ENCODE peak calls at places on chromosomes 16 and 17, in five cellular contexts. O, Y, B, P and H are unnamed samples.

GRCh38 chr17:79560527-79560926 is 50.3 kb downstream of the RBFOX3 start:
- DNase-seq in P (no peak), Y (no peak), O (no peak), B (no peak), H (no peak)

GRCh38 chr16:49866533-49867155 is 10.7 kb upstream of the ZNF423 start:
- DNase-seq in P (no peak), O (no peak), Y (peak; percentile 45), B (no peak), H (no peak)

GRCh38 chr16:47013910-47014309 is 40.4 kb upstream of the DNAJA2 start:
- DNase-seq in Y (no peak), O (no peak), P (no peak), B (no peak), H (no peak)

GRCh38 chr16:84965428-84966149 is 45.7 kb downstream of the ZDHHC7 start:
- DNase-seq in B (no peak), P (no peak), O (no peak), Y (no peak), H (no peak)

GRCh38 chr17:77388384-77389306 is 247.9 kb downstream of the SEC14L1 start:
- DNase-seq in O (no peak), B (no peak), Y (no peak), P (no peak), H (no peak)

GRCh38 chr17:55340726-55341125 is 76.0 kb downstream of the HLF start:
- DNase-seq in P (no peak), O (no peak), B (no peak), Y (no peak), H (no peak)

GRCh38 chr16:78906135-78906534 is 694.4 kb downstream of the MAF start:
- DNase-seq in O (no peak), Y (no peak), P (no peak), B (no peak), H (no peak)

GRCh38 chr16:11136600-11136999 is 119.4 kb downstream of the SOCS1 start:
- DNase-seq in B (no peak), Y (no peak), O (no peak), P (no peak), H (peak; percentile 47)

GRCh38 chr17:71802663-71803062 is 318.2 kb upstream of the SOX9 start:
- DNase-seq in O (no peak), Y (no peak), B (no peak), P (no peak), H (no peak)

GRCh38 chr17:323721-324139 is 28.9 kb downstream of the RPH3AL start:
- DNase-seq in B (no peak), Y (no peak), P (no peak), O (peak; percentile 59), H (no peak)

GRCh38 chr16:84182104-84182503 is 4.8 kb downstream of the TAF1C start:
- DNase-seq in O (no peak), Y (no peak), B (no peak), P (no peak), H (no peak)

GRCh38 chr17:17709815-17710321 is 28.6 kb downstream of the RAI1 start:
- DNase-seq in Y (no peak), B (no peak), O (no peak), P (no peak), H (no peak)

GRCh38 chr16:21218135-21218534 is 6.8 kb upstream of the ZP2 start:
- DNase-seq in B (no peak), Y (no peak), O (no peak), P (no peak), H (no peak)

GRCh38 chr16:78102122-78102660 is 2.7 kb downstream of the WWOX start:
- DNase-seq in Y (no peak), O (no peak), P (no peak), B (no peak), H (no peak)

GRCh38 chr17:81513669-81514484 is 1.3 kb upstream of the ACTG1 start:
- DNase-seq in Y (peak; percentile 60), O (peak; percentile 86), B (no peak), P (peak; percentile 68), H (peak; percentile 74)

GRCh38 chr16:2500634-2500936 is 13.2 kb upstream of the ATP6V0C start:
- DNase-seq in Y (no peak), O (no peak), B (no peak), P (no peak), H (no peak)

GRCh38 chr16:14035092-14035491 is 36.0 kb upstream of the MRTFB start:
- DNase-seq in B (no peak), O (no peak), Y (no peak), P (no peak), H (no peak)

GRCh38 chr17:68783861-68784260 is 171.3 kb downstream of the ABCA8 start:
- DNase-seq in Y (peak; percentile 5), B (no peak), O (no peak), P (no peak), H (no peak)

GRCh38 chr16:72244853-72245252 is 72.9 kb upstream of the PMFBP1 start:
- DNase-seq in Y (no peak), P (no peak), B (no peak), O (no peak), H (no peak)

GRCh38 chr17:30235386-30236296 is at the start of gene SLC6A4:
- DNase-seq in P (no peak), B (peak; percentile 45), Y (no peak), O (no peak), H (no peak)

GRCh38 chr17:16870253-16871245 is 101.4 kb downstream of the TNFRSF13B start:
- DNase-seq in O (peak; percentile 48), B (no peak), Y (no peak), P (no peak), H (no peak)

GRCh38 chr16:89822188-89823086 is 5.8 kb upstream of the SPIRE2 start:
- DNase-seq in O (no peak), Y (peak; percentile 23), P (no peak), B (no peak), H (no peak)

GRCh38 chr16:71623597-71623996 is 2.4 kb upstream of the MARVELD3 start:
- DNase-seq in B (peak; percentile 34), O (no peak), P (no peak), Y (no peak), H (no peak)

GRCh38 chr17:83195330-83196087 is 116.1 kb downstream of the METRNL start:
- DNase-seq in P (no peak), Y (no peak), O (peak; percentile 72), B (no peak), H (no peak)

GRCh38 chr17:79831367-79832210 is 7.7 kb downstream of the CBX4 start:
- DNase-seq in O (peak; percentile 82), B (no peak), Y (peak; percentile 74), P (no peak), H (no peak)

GRCh38 chr16:28585674-28586073 is 11.2 kb downstream of the SULT1A2 start:
- DNase-seq in B (no peak), O (no peak), Y (no peak), P (no peak), H (no peak)

GRCh38 chr16:48522041-48522440 is 87.9 kb downstream of the N4BP1 start:
- DNase-seq in Y (no peak), O (no peak), P (no peak), B (no peak), H (no peak)

GRCh38 chr17:48153711-48154642 is 46.4 kb downstream of the SNX11 start:
- DNase-seq in O (no peak), P (peak; percentile 54), Y (peak; percentile 22), B (peak; percentile 32), H (peak; percentile 11)

GRCh38 chr17:82414548-82415281 is 3.4 kb upstream of the HEXD start:
- DNase-seq in B (peak; percentile 79), Y (peak; percentile 74), P (peak; percentile 50), O (peak; percentile 86), H (peak; percentile 80)

GRCh38 chr17:31825961-31826691 is 32.9 kb downstream of the COPRS start:
- DNase-seq in P (peak; percentile 34), O (no peak), Y (no peak), B (no peak), H (no peak)

GRCh38 chr17:37047631-37048104 is 98.9 kb downstream of the AATF start:
- DNase-seq in P (peak; percentile 80), Y (peak; percentile 86), O (peak; percentile 83), B (peak; percentile 76), H (peak; percentile 80)

GRCh38 chr16:85006639-85007038 is 4.7 kb downstream of the ZDHHC7 start:
- DNase-seq in B (no peak), P (peak; percentile 32), O (no peak), Y (no peak), H (no peak)

GRCh38 chr17:13001991-13002615 is 15.7 kb downstream of the ELAC2 start:
- DNase-seq in P (peak; percentile 10), B (no peak), Y (no peak), O (no peak), H (no peak)

GRCh38 chr17:13609953-13610352 is 8.2 kb upstream of the HS3ST3A1 start:
- DNase-seq in P (no peak), Y (no peak), B (no peak), O (no peak), H (no peak)

GRCh38 chr17:61426482-61427304 is 25.5 kb upstream of the TBX4 start:
- DNase-seq in O (no peak), Y (no peak), B (no peak), P (peak; percentile 79), H (no peak)

GRCh38 chr17:28928061-28928460 is 23.3 kb downstream of the PHF12 start:
- DNase-seq in B (no peak), P (peak; percentile 48), Y (no peak), O (no peak), H (no peak)

GRCh38 chr17:163514-164103 is 17.8 kb downstream of the DOC2B start:
- DNase-seq in O (no peak), P (no peak), Y (no peak), B (no peak), H (no peak)

GRCh38 chr17:7586673-7587419 is 3.0 kb downstream of the SOX15 start:
- DNase-seq in Y (no peak), P (no peak), B (no peak), O (no peak), H (no peak)
- TF ChIP-seq CTCF in Y (peak; percentile 25), P (no peak), B (no peak), O (no peak), H (peak; percentile 30)

GRCh38 chr17:45016823-45017222 is 34.6 kb downstream of the DCAKD start:
- DNase-seq in O (no peak), Y (no peak), B (no peak), P (no peak), H (no peak)
- TF ChIP-seq CTCF in O (no peak), Y (peak; percentile 34), B (no peak), P (peak; percentile 20), H (peak; percentile 49)

DNA sequence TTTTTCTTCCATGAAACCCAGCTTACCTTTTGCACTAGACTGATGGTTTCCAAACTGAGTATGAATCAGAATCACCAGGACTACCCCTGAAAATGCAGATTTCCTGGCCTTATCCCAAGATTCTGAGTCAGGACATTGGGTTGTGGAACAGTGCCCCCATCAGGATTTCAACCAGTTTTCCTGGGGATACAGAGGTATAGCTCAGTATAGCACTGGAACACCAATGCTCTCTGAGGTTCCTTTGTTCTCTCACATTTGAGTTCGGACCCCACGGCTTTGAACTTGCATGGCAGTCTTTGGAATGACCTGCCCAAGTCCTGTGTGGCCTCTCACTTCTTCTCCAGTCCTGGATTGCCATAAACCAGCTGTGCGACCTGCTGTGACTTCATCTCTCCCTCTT is 12.8 kb upstream of the CCL8 start:
- DNase-seq in P (peak; percentile 87), Y (no peak), B (no peak), O (no peak), H (no peak)
- TF ChIP-seq CTCF in P (peak; percentile 81), Y (no peak), B (no peak), O (peak; percentile 47), H (no peak)

GRCh38 chr16:74679983-74680382 is 13.3 kb upstream of the RFWD3 start:
- DNase-seq in Y (no peak), B (no peak), O (no peak), P (no peak), H (no peak)
- TF ChIP-seq CTCF in Y (no peak), B (no peak), O (no peak), P (no peak), H (no peak)